ENCODE peak calls at places on chromosome 11, in six cellular contexts. L is ovary, S is GM10248, R is sigmoid colon, I is GM12864, Q is psoas muscle. Z is an unnamed sample.

GRCh38 chr11:66016793-66017177 is 5.0 kb downstream of the CST6 start:
- DNase-seq in S (no peak), L (no peak), R (no peak), Q (no peak), I (no peak), Z (no peak)

GRCh38 chr11:43930868-43931716 is 11.3 kb upstream of the C11orf96 start:
- DNase-seq in S (no peak), L (no peak), R (no peak), I (no peak), Q (no peak), Z (no peak)

GRCh38 chr11:70301191-70301590 is 30.7 kb downstream of the PPFIA1 start:
- DNase-seq in Q (no peak), L (no peak), S (no peak), I (no peak), R (no peak), Z (no peak)

GRCh38 chr11:74069146-74070046 is 60.5 kb upstream of the UCP3 start:
- DNase-seq in S (no peak), R (no peak), I (no peak), L (no peak), Q (no peak), Z (no peak)

GRCh38 chr11:65613091-65613928 is 711 bp downstream of the MAP3K11 start:
- DNase-seq in S (no peak), Q (no peak), R (no peak), L (peak; percentile 74), I (no peak), Z (no peak)

GRCh38 chr11:2302844-2303626 is 1.2 kb downstream of the TSPAN32 start:
- DNase-seq in Q (no peak), S (no peak), I (no peak), L (peak; percentile 44), R (peak; percentile 76), Z (no peak)

GRCh38 chr11:134248910-134249480 is 4.2 kb downstream of the THYN1 start:
- DNase-seq in Q (no peak), S (no peak), R (no peak), I (no peak), L (no peak), Z (no peak)

GRCh38 chr11:74749127-74749964 is 697 bp downstream of the RNF169 start:
- DNase-seq in R (no peak), I (peak; percentile 27), L (peak; percentile 71), Q (peak; percentile 52), S (peak; percentile 73), Z (peak; percentile 77)

GRCh38 chr11:73493838-73494598 is 103.9 kb downstream of the FAM168A start:
- DNase-seq in I (no peak), L (no peak), Q (no peak), R (no peak), S (no peak), Z (no peak)

GRCh38 chr11:28701760-28702449 is 593.7 kb downstream of the METTL15 start:
- DNase-seq in Q (no peak), R (no peak), S (no peak), I (no peak), L (no peak), Z (no peak)

GRCh38 chr11:9982796-9983579 is 311.0 kb downstream of the SBF2 start:
- DNase-seq in Q (no peak), R (no peak), I (no peak), L (no peak), S (no peak), Z (no peak)

GRCh38 chr11:69137148-69137844 is 18.4 kb upstream of the SMIM38 start:
- DNase-seq in S (no peak), R (no peak), Q (no peak), L (peak; percentile 19), I (no peak), Z (no peak)

GRCh38 chr11:81644239-81644840 is 1089.3 kb downstream of the FAM181B start:
- DNase-seq in S (peak; percentile 29), R (no peak), Q (no peak), I (peak; percentile 3), L (no peak), Z (peak; percentile 24)

GRCh38 chr11:67420147-67420645 is 4.7 kb downstream of the CARNS1 start:
- DNase-seq in L (no peak), S (no peak), I (no peak), R (no peak), Q (no peak), Z (no peak)

GRCh38 chr11:14358729-14359439 is at the start of gene RRAS2:
- DNase-seq in I (no peak), L (peak; percentile 84), R (peak; percentile 86), S (peak; percentile 89), Q (peak; percentile 78), Z (peak; percentile 88)

GRCh38 chr11:65185166-65185565 is 3.4 kb downstream of the CAPN1 start:
- DNase-seq in R (no peak), Q (no peak), S (no peak), L (no peak), I (no peak), Z (no peak)

GRCh38 chr11:2944953-2945756 is 15.9 kb upstream of the PHLDA2 start:
- DNase-seq in I (no peak), Q (peak; percentile 91), L (peak; percentile 93), R (peak; percentile 95), S (peak; percentile 18), Z (no peak)

GRCh38 chr11:60363542-60364525 is 14.5 kb upstream of the MS4A7 start:
- DNase-seq in Q (no peak), R (no peak), L (no peak), I (peak; percentile 70), S (peak; percentile 60), Z (peak; percentile 62)

GRCh38 chr11:92495107-92495793 is 270.6 kb downstream of the FAT3 start:
- DNase-seq in R (no peak), I (no peak), S (no peak), Q (no peak), L (no peak), Z (no peak)

GRCh38 chr11:126599498-126599897 is 244.0 kb downstream of the ST3GAL4 start:
- DNase-seq in S (no peak), Q (no peak), L (no peak), R (no peak), I (no peak), Z (no peak)

GRCh38 chr11:116927163-116927772 is 89.8 kb upstream of the APOA1 start:
- DNase-seq in I (no peak), L (no peak), R (no peak), S (no peak), Q (no peak), Z (no peak)
- TF ChIP-seq CTCF in I (peak; percentile 30), L (no peak), R (no peak), S (no peak), Q (peak; percentile 39), Z (peak; percentile 62)

DNA sequence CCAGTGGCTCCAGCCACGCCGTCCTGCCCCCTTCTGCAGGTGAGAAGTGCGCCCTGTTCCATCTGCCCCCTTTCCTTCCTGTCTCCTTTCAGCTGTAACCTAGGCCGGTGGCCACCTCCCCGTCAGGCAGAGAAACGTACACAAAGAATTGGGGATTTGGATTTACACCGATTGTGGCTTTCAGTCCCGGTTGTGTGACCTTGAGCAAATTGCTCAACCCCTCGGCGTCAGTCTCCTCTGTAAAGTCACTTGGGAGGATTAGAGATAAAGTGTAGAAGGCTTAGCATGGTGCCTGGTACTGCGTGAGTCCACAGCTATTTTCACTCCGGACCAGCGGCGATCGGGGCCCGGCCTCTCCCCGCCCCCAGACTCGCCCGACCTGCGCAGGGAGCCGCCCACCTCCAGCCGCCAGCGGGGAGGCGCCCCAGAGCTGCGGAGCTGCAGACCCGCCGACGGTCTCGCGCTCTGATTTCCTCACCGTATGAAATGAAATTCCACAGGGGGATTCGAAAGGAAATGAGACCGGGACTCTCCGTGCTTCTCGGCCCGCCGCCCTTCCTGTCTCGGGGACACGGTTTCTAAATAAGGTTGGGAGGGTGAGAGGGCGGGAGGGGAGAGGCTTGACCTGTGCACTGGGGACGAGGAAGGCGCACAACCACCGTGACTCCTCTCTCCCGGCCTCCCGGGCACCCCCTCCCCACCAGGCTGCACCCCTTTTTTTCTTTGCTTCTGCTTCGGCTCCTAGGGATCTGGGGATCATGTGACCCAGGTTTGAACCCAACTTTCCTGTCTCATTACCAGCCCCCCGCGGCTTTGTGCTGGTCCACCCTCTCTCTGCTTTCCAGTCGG is 703 bp upstream of the FZD4 start:
- DNase-seq in L (peak; percentile 91), Q (peak; percentile 89), I (no peak), S (peak; percentile 76), R (peak; percentile 93), Z (peak; percentile 82)
- TF ChIP-seq CTCF in L (no peak), Q (peak; percentile 12), I (no peak), S (peak; percentile 8), R (no peak), Z (peak; percentile 29)

DNA sequence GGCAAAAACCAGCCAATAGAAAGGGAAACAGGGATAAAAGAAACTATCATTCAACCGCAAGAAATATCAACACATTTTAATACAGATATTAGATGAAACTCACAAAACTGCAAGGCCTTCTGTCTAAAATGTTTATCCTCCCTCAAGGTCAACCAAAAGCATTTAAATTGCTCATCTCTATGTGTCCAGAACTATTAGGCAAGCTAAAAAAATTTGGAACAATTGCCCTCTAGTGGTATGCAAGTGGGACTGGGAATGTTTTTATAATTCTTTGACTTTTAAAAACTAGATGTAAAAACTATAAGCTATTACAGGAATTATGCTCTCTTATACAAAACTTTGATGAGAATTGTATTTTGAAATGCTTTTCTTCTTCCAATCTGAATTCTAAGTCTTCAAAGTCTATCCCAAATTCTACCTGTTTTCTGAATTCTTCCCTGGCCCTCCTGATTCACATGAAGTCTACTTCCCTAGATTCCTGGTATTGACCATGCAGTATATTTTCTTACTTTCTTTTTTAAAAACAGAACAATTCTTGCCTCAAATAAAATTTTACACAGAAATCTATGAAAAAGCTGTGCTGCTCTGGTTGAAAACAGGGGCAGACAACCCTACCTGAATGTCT is 4.9 kb downstream of the CWC15 start:
- DNase-seq in I (no peak), R (no peak), L (no peak), Q (no peak), S (no peak), Z (no peak)
- TF ChIP-seq CTCF in I (peak; percentile 35), R (no peak), L (no peak), Q (peak; percentile 44), S (peak; percentile 40), Z (peak; percentile 35)

DNA sequence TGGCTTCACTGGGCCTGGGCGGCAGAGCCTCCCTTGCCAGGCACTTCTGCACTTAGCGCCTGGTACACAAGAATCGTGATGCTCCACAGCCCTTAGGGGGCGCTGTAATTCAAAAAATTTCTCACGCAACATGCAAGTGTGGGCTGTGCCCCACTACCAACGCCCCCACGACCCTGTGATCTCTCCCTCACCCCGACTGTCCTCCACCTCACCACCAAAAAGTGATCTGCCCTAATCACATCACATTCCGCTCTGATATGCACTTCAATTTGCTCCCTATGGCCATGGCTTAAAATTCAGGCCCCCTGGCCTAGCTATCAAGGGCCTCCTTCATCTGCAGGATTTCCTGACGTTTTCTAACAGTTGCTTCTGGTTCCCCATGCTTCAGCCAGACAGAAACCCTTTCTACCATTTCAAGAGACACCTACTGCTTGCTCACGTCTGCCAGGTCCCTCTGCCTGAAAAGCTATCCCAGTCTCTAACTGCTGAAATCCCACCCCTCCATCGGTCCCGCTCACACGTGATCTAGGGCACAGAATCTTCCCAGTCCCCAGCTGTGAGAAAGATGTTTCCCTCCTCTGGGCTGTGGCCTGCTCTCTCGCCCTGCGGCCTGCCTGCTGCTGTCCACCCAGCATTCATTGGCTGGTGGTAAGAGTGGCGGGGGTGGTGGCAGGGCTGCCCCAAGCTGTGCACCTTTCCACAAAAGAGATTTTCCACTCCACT is 27.9 kb upstream of the LRRC32 start:
- DNase-seq in L (no peak), Q (no peak), S (no peak), I (no peak), R (no peak), Z (no peak)
- TF ChIP-seq CTCF in L (no peak), Q (no peak), S (peak; percentile 27), I (peak; percentile 43), R (no peak), Z (peak; percentile 51)

GRCh38 chr11:98455500-98456186 is 565.1 kb upstream of the CNTN5 start:
- DNase-seq in Q (no peak), L (no peak), R (no peak), I (no peak), S (no peak), Z (no peak)
- TF ChIP-seq CTCF in Q (no peak), L (no peak), R (no peak), I (no peak), S (no peak), Z (no peak)